ENCODE peak calls at places on chromosomes 2 and 18, in eight cellular contexts. H is lower lobe of right lung, C is A549, U is colonic mucosa, L is K562, J is transverse colon, I is cardiac muscle cell, E is right atrium auricular region. S is an unnamed sample.

GRCh38 chr2:239770240-239770639 is 254.9 kb downstream of the NDUFA10 start:
- DNase-seq in H (peak; percentile 22), C (no peak), U (no peak), L (no peak), J (no peak), I (no peak), E (no peak), S (peak; percentile 46)

GRCh38 chr2:46278952-46279351 is 18.3 kb upstream of the EPAS1 start:
- DNase-seq in H (no peak), C (no peak), U (no peak), L (no peak), J (no peak), I (no peak), E (no peak), S (no peak)

GRCh38 chr18:55385770-55386169 is 202.2 kb downstream of the TCF4 start:
- DNase-seq in H (no peak), C (no peak), U (no peak), L (no peak), J (no peak), I (no peak), E (no peak), S (no peak)

GRCh38 chr2:55159037-55159651 is 72.9 kb downstream of the CLHC1 start:
- DNase-seq in H (peak; percentile 60), C (no peak), U (no peak), L (no peak), J (no peak), I (no peak), E (no peak), S (no peak)

GRCh38 chr2:30655211-30655610 is 152.0 kb downstream of the CAPN13 start:
- DNase-seq in H (no peak), C (no peak), U (no peak), L (no peak), J (no peak), I (no peak), E (no peak), S (no peak)

GRCh38 chr2:171317492-171318125 is 116.2 kb downstream of the METTL8 start:
- DNase-seq in H (no peak), C (no peak), U (no peak), L (no peak), J (no peak), I (no peak), E (no peak), S (no peak)

GRCh38 chr2:203673933-203674332 is 32.5 kb upstream of the CD28 start:
- DNase-seq in H (no peak), C (no peak), U (no peak), L (no peak), J (peak; percentile 38), I (no peak), E (no peak), S (no peak)

GRCh38 chr2:110655701-110656100 is 22.2 kb downstream of the BUB1 start:
- DNase-seq in H (no peak), C (no peak), U (no peak), L (no peak), J (no peak), I (no peak), E (no peak), S (no peak)

GRCh38 chr2:170878505-170878904 is 50.5 kb upstream of the GORASP2 start:
- DNase-seq in H (no peak), C (no peak), U (no peak), L (no peak), J (no peak), I (no peak), E (no peak), S (no peak)

GRCh38 chr2:49044265-49044664 is 110.0 kb downstream of the FSHR start:
- DNase-seq in H (no peak), C (no peak), U (no peak), L (no peak), J (peak; percentile 9), I (no peak), E (no peak), S (no peak)

GRCh38 chr2:65969161-65969560 is 465.8 kb upstream of the MEIS1 start:
- DNase-seq in H (no peak), C (no peak), U (peak; percentile 20), L (no peak), J (no peak), I (no peak), E (no peak), S (peak; percentile 11)

GRCh38 chr2:66481100-66481549 is 46.2 kb downstream of the MEIS1 start:
- DNase-seq in H (no peak), C (no peak), U (no peak), L (peak; percentile 76), J (no peak), I (peak; percentile 92), E (no peak), S (peak; percentile 18)

GRCh38 chr18:76824136-76824676 is 1.8 kb downstream of the ZNF236 start:
- DNase-seq in H (no peak), C (no peak), U (no peak), L (no peak), J (no peak), I (no peak), E (peak; percentile 53), S (no peak)

GRCh38 chr2:65361623-65362022 is 70.8 kb downstream of the SPRED2 start:
- DNase-seq in H (no peak), C (no peak), U (no peak), L (no peak), J (no peak), I (no peak), E (no peak), S (no peak)

GRCh38 chr18:62766266-62766665 is 50.9 kb downstream of the PHLPP1 start:
- DNase-seq in H (no peak), C (no peak), U (no peak), L (no peak), J (no peak), I (no peak), E (no peak), S (no peak)

GRCh38 chr2:86037141-86037794 is 68.4 kb downstream of the POLR1A start:
- DNase-seq in H (peak; percentile 86), C (no peak), U (peak; percentile 52), L (no peak), J (peak; percentile 49), I (no peak), E (peak; percentile 89), S (no peak)

GRCh38 chr2:108193251-108193650 is 46.5 kb upstream of the SULT1C3 start:
- DNase-seq in H (no peak), C (no peak), U (no peak), L (no peak), J (no peak), I (no peak), E (no peak), S (no peak)

GRCh38 chr2:71716697-71717624 is 263.6 kb downstream of the DYSF start:
- DNase-seq in H (peak; percentile 74), C (no peak), U (peak; percentile 38), L (no peak), J (peak; percentile 59), I (peak; percentile 88), E (peak; percentile 96), S (no peak)
- H3K4me1 ChIP-seq in H (peaks cover 43% of the 10 kb centered on the region), C (peaks cover 10% of the 10 kb centered on the region), U (no peaks in the 10 kb centered on the region), L (no peaks in the 10 kb centered on the region), J (no peaks in the 10 kb centered on the region), I (peaks cover 61% of the 10 kb centered on the region), E (no peaks in the 10 kb centered on the region), S (no peaks in the 10 kb centered on the region)

DNA sequence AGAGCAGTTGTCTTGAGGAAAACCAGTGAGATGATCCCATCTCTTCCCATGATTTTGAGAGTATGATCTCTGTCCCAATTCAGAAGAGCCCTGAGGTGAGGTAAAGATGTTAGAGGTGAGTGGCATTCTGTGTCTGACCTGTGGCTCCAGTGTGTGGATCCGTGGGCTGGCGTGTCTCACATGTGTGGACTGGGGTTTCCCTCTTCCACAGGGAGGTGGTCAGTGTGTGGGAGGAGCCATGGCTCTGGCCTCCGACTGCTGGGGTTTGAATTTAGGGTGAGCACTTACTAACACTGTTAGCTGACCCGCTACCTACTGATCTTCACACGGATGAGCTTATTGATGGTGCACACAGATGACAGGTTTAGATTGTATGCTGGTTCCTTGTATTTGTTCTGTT is 31.2 kb downstream of the ASAP2 start:
- DNase-seq in H (no peak), C (no peak), U (no peak), L (no peak), J (no peak), I (no peak), E (no peak), S (no peak)
- H3K4me1 ChIP-seq in H (peaks cover 84% of the 10 kb centered on the region), C (peaks cover 50% of the 10 kb centered on the region), U (peaks cover 16% of the 10 kb centered on the region), L (peaks cover 27% of the 10 kb centered on the region), J (peaks cover 17% of the 10 kb centered on the region), I (no peaks in the 10 kb centered on the region), E (no peaks in the 10 kb centered on the region), S (peaks cover 32% of the 10 kb centered on the region)

GRCh38 chr2:215900203-215900611 is 113.1 kb downstream of the MREG start:
- DNase-seq in H (peak; percentile 83), C (no peak), U (no peak), L (no peak), J (no peak), I (no peak), E (peak; percentile 84), S (peak; percentile 33)

GRCh38 chr2:215899111-215900074 is 114.0 kb downstream of the MREG start:
- DNase-seq in H (no peak), C (no peak), U (no peak), L (no peak), J (no peak), I (no peak), E (no peak), S (no peak)

GRCh38 chr2:215900865-215901264 is 112.5 kb downstream of the MREG start:
- DNase-seq in H (no peak), C (no peak), U (no peak), L (no peak), J (no peak), I (no peak), E (no peak), S (no peak)

GRCh38 chr2:215896921-215897320 is 116.4 kb downstream of the MREG start:
- DNase-seq in H (no peak), C (no peak), U (no peak), L (no peak), J (no peak), I (no peak), E (no peak), S (no peak)

DNA sequence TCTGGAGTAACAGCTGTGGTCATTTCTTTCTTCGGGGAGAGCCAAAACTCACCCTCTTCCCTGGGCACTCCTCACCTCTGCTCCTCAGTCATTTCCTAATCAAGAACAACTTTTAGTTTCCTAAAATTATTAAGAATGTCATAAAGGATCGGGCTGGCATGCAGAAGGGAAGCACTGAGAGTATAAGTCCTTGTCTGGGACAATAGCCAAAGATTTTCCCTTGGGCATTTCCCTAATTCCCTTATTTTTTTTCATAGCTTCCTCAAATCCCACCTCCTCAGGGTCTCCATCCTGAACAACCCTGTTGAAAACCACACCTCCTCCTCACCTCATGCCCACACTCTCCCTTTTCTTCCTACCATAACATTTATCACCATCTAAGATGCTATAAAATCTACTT is 115.0 kb downstream of the MREG start:
- DNase-seq in H (no peak), C (no peak), U (no peak), L (no peak), J (no peak), I (no peak), E (no peak), S (no peak)
- H3K4me1 ChIP-seq in H (peaks cover 17% of the 10 kb centered on the region), C (peaks cover 3% of the 10 kb centered on the region), U (no peaks in the 10 kb centered on the region), L (no peaks in the 10 kb centered on the region), J (no peaks in the 10 kb centered on the region), I (no peaks in the 10 kb centered on the region), E (no peaks in the 10 kb centered on the region), S (no peaks in the 10 kb centered on the region)

DNA sequence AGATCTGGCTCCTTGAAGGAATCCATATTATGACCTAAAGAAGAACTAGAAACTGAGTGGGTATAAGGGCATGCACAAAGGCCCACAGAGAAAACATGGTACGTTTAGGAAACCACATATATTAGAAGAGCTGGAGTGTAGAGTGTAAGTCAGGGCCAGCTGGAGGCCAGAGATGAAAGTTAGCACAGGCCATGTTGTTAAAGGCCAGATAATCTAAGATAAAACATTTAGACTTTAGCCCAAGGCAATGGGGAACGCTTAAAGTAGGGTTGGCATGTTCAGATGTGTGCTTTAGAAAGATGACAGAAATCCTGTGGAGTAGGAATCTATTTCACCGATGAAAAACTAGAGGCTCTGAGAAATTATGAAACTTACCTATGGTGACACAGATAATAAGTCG is 229.1 kb upstream of the NRP2 start:
- DNase-seq in H (no peak), C (no peak), U (no peak), L (no peak), J (no peak), I (no peak), E (no peak), S (no peak)
- H3K4me1 ChIP-seq in H (no peaks in the 10 kb centered on the region), C (no peaks in the 10 kb centered on the region), U (no peaks in the 10 kb centered on the region), L (no peaks in the 10 kb centered on the region), J (no peaks in the 10 kb centered on the region), I (no peaks in the 10 kb centered on the region), E (no peaks in the 10 kb centered on the region), S (no peaks in the 10 kb centered on the region)